ENCODE peak calls at places on chromosomes 16 and 17, in six cellular contexts. E is left cardiac atrium; P is activated CD8-positive, alpha-beta memory T cell treated with anti-CD3 and anti-CD28 coated beads for 48 hours; W is Calu3; C is skeletal muscle cell; J is activated T-helper 1 cell treated with anti-CD3 and anti-CD28 coated beads, Interleukin-12 subunit alpha, Interleukin-12 subunit beta, Interleukin-2, Interleukin-4 antibody, amounts not matched to agents 30 ng/mL and 10 ng/mL and 1 ng/mL, durations not matched to agents 14 hours and 24 hours and 36 hours. L is an unnamed sample.

GRCh38 chr16:67395458-67396158 is 2.3 kb upstream of the TPPP3 start:
- DNase-seq in E (no peak), J (no peak), P (no peak), W (peak; percentile 43), C (no peak), L (no peak)

GRCh38 chr17:27778193-27778592 is 22.1 kb downstream of the NOS2 start:
- DNase-seq in J (no peak), W (no peak), P (no peak), C (no peak), E (no peak), L (no peak)

GRCh38 chr16:19168173-19169080 is at the start of gene SYT17:
- DNase-seq in P (no peak), E (peak; percentile 40), W (peak; percentile 58), C (no peak), J (no peak), L (peak; percentile 59)

GRCh38 chr17:57329380-57330214 is 73.3 kb downstream of the MSI2 start:
- DNase-seq in C (no peak), E (no peak), J (no peak), W (no peak), P (no peak), L (no peak)

GRCh38 chr16:68227850-68228553 is 7.9 kb downstream of the ESRP2 start:
- DNase-seq in E (no peak), P (no peak), C (no peak), W (no peak), J (no peak), L (no peak)

GRCh38 chr17:8745586-8746500 is 1.2 kb upstream of the CCDC42 start:
- DNase-seq in C (no peak), W (peak; percentile 66), P (peak; percentile 80), E (peak; percentile 77), J (peak; percentile 63), L (peak; percentile 85)

GRCh38 chr16:2424061-2425007 is 4.9 kb upstream of the CCNF start:
- DNase-seq in P (no peak), E (no peak), J (no peak), W (no peak), C (no peak), L (no peak)

GRCh38 chr16:1749152-1750117 is 21.9 kb downstream of the NME3 start:
- DNase-seq in W (no peak), J (no peak), P (no peak), E (no peak), C (no peak), L (no peak)

GRCh38 chr16:72848759-72849664 is 198.9 kb downstream of the ZFHX3 start:
- DNase-seq in W (peak; percentile 94), P (no peak), C (peak; percentile 85), J (no peak), E (peak; percentile 89), L (peak; percentile 88)

GRCh38 chr16:48619547-48619946 is 9.6 kb upstream of the N4BP1 start:
- DNase-seq in W (no peak), C (no peak), E (no peak), P (no peak), J (no peak), L (no peak)

GRCh38 chr16:55495616-55496289 is 13.1 kb upstream of the LPCAT2 start:
- DNase-seq in J (no peak), W (no peak), C (peak; percentile 54), E (no peak), P (no peak), L (no peak)

GRCh38 chr17:45740553-45741330 is 43.4 kb upstream of the CRHR1 start:
- DNase-seq in P (no peak), C (no peak), E (no peak), J (no peak), W (peak; percentile 46), L (no peak)

GRCh38 chr17:64343833-64344637 is 46.6 kb downstream of the PECAM1 start:
- DNase-seq in P (no peak), C (no peak), J (peak; percentile 16), E (peak; percentile 84), W (peak; percentile 76), L (peak; percentile 82)

GRCh38 chr17:76382803-76383644 is 1.4 kb upstream of the SPHK1 start:
- DNase-seq in J (peak; percentile 68), P (no peak), E (peak; percentile 77), C (peak; percentile 52), W (peak; percentile 33), L (peak; percentile 66)

GRCh38 chr16:55078699-55079415 is 148.2 kb downstream of the IRX5 start:
- DNase-seq in J (no peak), P (no peak), W (no peak), C (no peak), E (no peak), L (no peak)